ENCODE peak calls at places on chromosomes 11 and 22, in ten cellular contexts. I is HCT116, B is dorsolateral prefrontal cortex, H is lower lobe of right lung, J is colonic mucosa, R is suprapubic skin, Y is body of pancreas, N is A549, K is tibial nerve, P is endothelial cell of umbilical vein. D is an unnamed sample.

GRCh38 chr11:44978961-44979331 is 28.3 kb upstream of the TP53I11 start:
- DNase-seq in Y (peak; percentile 86), K (no peak), J (peak; percentile 93), N (peak; percentile 63), R (no peak), B (no peak), I (no peak), H (peak; percentile 64), P (peak; percentile 34), D (no peak)

GRCh38 chr22:27996981-27997380 is 77.9 kb upstream of the PITPNB start:
- DNase-seq in R (peak; percentile 33), K (no peak), H (peak; percentile 17), I (no peak), B (peak; percentile 26), Y (no peak), P (no peak), N (no peak), J (no peak), D (no peak)

GRCh38 chr22:20783844-20784723 is 10.2 kb downstream of the SERPIND1 start:
- DNase-seq in I (peak; percentile 34), R (no peak), N (peak; percentile 30), H (no peak), P (peak; percentile 85), B (no peak), J (peak; percentile 64), K (peak; percentile 77), Y (peak; percentile 31), D (no peak)

GRCh38 chr11:77400306-77400705 is 73.6 kb downstream of the PAK1 start:
- DNase-seq in H (no peak), P (no peak), J (no peak), Y (no peak), B (no peak), K (no peak), I (no peak), R (no peak), N (no peak), D (no peak)

GRCh38 chr11:69444381-69445130 is 36.9 kb upstream of the LINC01488 start:
- DNase-seq in I (no peak), N (no peak), Y (peak; percentile 77), K (peak; percentile 86), J (peak; percentile 41), H (peak; percentile 89), P (no peak), B (no peak), R (no peak), D (peak; percentile 87)

GRCh38 chr11:11552688-11553087 is 69.1 kb downstream of the GALNT18 start:
- DNase-seq in P (no peak), B (no peak), Y (peak; percentile 38), K (no peak), R (no peak), N (no peak), I (no peak), J (no peak), H (peak; percentile 73), D (no peak)

GRCh38 chr11:98955551-98955950 is 65.2 kb upstream of the CNTN5 start:
- DNase-seq in K (no peak), J (no peak), H (no peak), N (no peak), R (no peak), P (no peak), B (no peak), Y (no peak), I (no peak), D (no peak)

GRCh38 chr11:1896895-1897294 is 5.2 kb upstream of the PRR33 start:
- DNase-seq in Y (no peak), H (no peak), R (no peak), B (peak; percentile 21), J (no peak), K (no peak), N (no peak), I (no peak), P (no peak), D (no peak)

GRCh38 chr11:102798012-102798746 is at the start of gene MMP1:
- DNase-seq in H (no peak), N (no peak), I (no peak), B (no peak), P (peak; percentile 47), R (no peak), K (no peak), Y (no peak), J (no peak), D (no peak)

GRCh38 chr11:70016666-70017347 is 61.3 kb upstream of the ANO1 start:
- DNase-seq in R (no peak), N (no peak), I (peak; percentile 76), P (peak; percentile 4), B (no peak), K (no peak), Y (no peak), H (no peak), J (no peak), D (no peak)

GRCh38 chr11:44629732-44630345 is 64.4 kb downstream of the CD82 start:
- DNase-seq in H (no peak), N (no peak), B (no peak), P (no peak), R (peak; percentile 16), J (peak; percentile 9), I (no peak), K (no peak), Y (no peak), D (no peak)

GRCh38 chr22:42990131-42990838 is 24.7 kb downstream of the PACSIN2 start:
- DNase-seq in N (peak; percentile 73), P (peak; percentile 56), Y (no peak), B (no peak), I (no peak), R (peak; percentile 68), J (no peak), H (no peak), K (no peak), D (no peak)

DNA sequence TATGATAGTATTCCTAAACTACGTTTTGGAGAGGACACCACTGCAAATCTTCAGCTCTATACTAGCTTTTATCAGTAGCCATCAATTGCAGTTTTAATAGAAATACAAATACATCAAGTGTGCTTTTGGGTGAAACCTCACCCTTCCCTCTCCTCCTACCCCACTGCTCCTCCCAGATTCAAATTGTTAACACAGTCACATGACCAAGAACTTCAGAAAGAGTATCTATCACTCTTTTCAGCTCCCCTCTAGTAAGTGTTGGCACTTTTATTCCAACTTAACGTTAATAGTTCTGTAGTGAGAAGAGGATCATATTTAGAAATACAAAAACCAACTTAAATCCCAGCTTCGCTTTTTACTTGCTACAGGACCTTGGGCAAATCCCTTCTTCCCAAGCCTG is 17.0 kb downstream of the RRAS2 start:
- DNase-seq in R (no peak), N (no peak), P (no peak), I (no peak), J (no peak), B (no peak), H (no peak), K (no peak), Y (no peak), D (no peak)
- H3K4me3 ChIP-seq in R (no peak overlapping the region), N (no peak overlapping the region), P (no peak overlapping the region), I (no peak overlapping the region), J (no peak overlapping the region), B (no peak overlapping the region), H (no peak overlapping the region), K (no peak overlapping the region), Y (no peak overlapping the region), D (no peak overlapping the region)

GRCh38 chr11:93587858-93588581 is 44.8 kb upstream of the SMCO4 start:
- DNase-seq in R (no peak), B (no peak), K (no peak), N (no peak), I (no peak), H (no peak), P (no peak), J (peak; percentile 24), Y (no peak), D (no peak)

GRCh38 chr11:93589347-93589746 is 46.2 kb upstream of the SMCO4 start:
- DNase-seq in N (no peak), R (no peak), K (no peak), H (no peak), B (no peak), J (peak; percentile 63), Y (no peak), I (no peak), P (no peak), D (no peak)

GRCh38 chr11:93585758-93586157 is 42.6 kb upstream of the SMCO4 start:
- DNase-seq in K (no peak), J (no peak), B (no peak), H (no peak), P (no peak), I (no peak), N (peak; percentile 19), R (no peak), Y (peak; percentile 16), D (no peak)

GRCh38 chr11:93591247-93591898 is 48.2 kb upstream of the SMCO4 start:
- DNase-seq in P (no peak), K (no peak), H (no peak), I (peak; percentile 19), Y (no peak), B (no peak), N (no peak), J (no peak), R (no peak), D (no peak)
- TF ChIP-seq CTCF in P (no peak), K (no peak), H (no peak), I (no peak), Y (no peak), B (no peak), N (no peak), J (no peak), R (no peak), D (no peak)

GRCh38 chr11:122851366-122852011 is 13.2 kb downstream of the CRTAM start:
- DNase-seq in R (no peak), H (no peak), K (no peak), P (no peak), I (no peak), N (no peak), B (no peak), Y (no peak), J (no peak), D (no peak)
- H3K27ac ChIP-seq in R (no peak overlapping the region), H (no peak overlapping the region), K (no peak overlapping the region), P (no peak overlapping the region), I (no peak overlapping the region), N (no peak overlapping the region), B (peak overlapping the region; percentile 65), Y (no peak overlapping the region), J (no peak overlapping the region), D (no peak overlapping the region)

DNA sequence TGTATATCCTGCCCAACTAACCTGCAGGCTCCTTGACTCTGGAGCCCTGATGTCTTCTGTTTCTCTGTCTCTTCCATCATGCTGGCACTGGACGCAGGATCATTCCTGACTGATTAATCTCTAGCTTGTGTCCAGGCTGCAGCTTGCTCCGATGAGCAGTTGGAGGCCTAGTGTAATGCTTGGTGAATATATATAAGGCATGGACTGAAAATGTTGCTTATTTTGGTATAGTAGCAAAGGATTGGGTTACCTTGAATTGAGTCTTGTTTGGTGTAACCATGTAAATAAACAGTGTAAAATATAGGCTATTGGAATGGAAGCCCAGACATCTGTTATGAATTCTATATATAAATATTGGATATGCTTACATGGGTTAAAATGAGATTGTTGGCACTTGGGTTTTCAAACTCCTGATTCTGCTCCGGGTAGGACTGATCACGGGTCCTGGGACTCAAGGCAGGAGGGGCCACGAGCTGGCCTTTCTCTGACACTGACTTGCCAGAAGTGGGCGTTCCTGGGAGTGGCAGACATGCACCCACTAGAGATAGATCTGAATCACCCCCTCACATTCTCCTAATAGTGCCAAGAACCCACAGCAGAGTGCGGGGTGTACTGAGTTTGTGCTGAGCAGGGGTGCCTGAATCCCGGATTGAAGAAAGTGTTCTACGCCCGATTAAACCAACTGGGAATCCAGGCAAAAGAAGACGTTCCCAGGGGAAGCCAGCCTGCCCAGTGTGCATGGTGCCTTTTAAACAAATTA is 25.8 kb downstream of the LRP5 start:
- DNase-seq in N (no peak), B (no peak), R (no peak), I (no peak), K (no peak), J (no peak), P (no peak), H (peak; percentile 49), Y (no peak), D (no peak)
- H3K4me3 ChIP-seq in N (no peak overlapping the region), B (no peak overlapping the region), R (no peak overlapping the region), I (no peak overlapping the region), K (no peak overlapping the region), J (no peak overlapping the region), P (no peak overlapping the region), H (no peak overlapping the region), Y (no peak overlapping the region), D (no peak overlapping the region)